ENCODE peak calls at places on chromosomes 12 and 14, in four cellular contexts. O is activated CD4-positive, alpha-beta T cell treated with anti-CD3 and anti-CD28 coated beads for 1 hour; W is NCI-H1048; T is prostate gland. K is an unnamed sample.

GRCh38 chr14:80055912-80056801 is 155.1 kb downstream of the DIO2 start:
- DNase-seq in W (peak), O (no peak), T (peak), K (no peak)

GRCh38 chr14:68297871-68298468 is 478.4 kb downstream of the RAD51B start:
- DNase-seq in O (no peak), W (no peak), T (no peak), K (no peak)

GRCh38 chr14:69351911-69352310 is 46.2 kb downstream of the ERH start:
- DNase-seq in W (no peak), O (no peak), T (no peak), K (no peak)

GRCh38 chr14:104717646-104718045 is 6.4 kb upstream of the ADSS1 start:
- DNase-seq in W (no peak), T (no peak), O (no peak), K (no peak)

GRCh38 chr12:52865090-52865944 is 16.5 kb upstream of the KRT78 start:
- DNase-seq in O (no peak), W (peak), T (peak), K (no peak)

GRCh38 chr12:125467363-125467762 is 402.1 kb downstream of the AACS start:
- DNase-seq in W (no peak), O (no peak), T (no peak), K (no peak)

GRCh38 chr12:82708507-82708906 is 21.8 kb downstream of the TMTC2 start:
- DNase-seq in O (no peak), W (no peak), T (no peak), K (no peak)

GRCh38 chr12:49808686-49809368 is 19.4 kb downstream of the NCKAP5L start:
- DNase-seq in O (no peak), W (no peak), T (no peak), K (no peak)

GRCh38 chr14:85934886-85935254 is 404.9 kb downstream of the FLRT2 start:
- DNase-seq in T (no peak), O (no peak), W (no peak), K (no peak)

GRCh38 chr12:104303538-104304151 is at the start of gene EID3:
- DNase-seq in O (peak), W (no peak), T (peak), K (peak)

GRCh38 chr14:104460920-104461651 is 118.5 kb upstream of the C14orf180 start:
- DNase-seq in T (no peak), O (no peak), W (no peak), K (no peak)

GRCh38 chr12:49201595-49202295 is 12.9 kb upstream of the TUBA1A start:
- DNase-seq in T (no peak), O (no peak), W (no peak), K (no peak)

GRCh38 chr12:116459921-116460666 is 99.1 kb upstream of the MAP1LC3B2 start:
- DNase-seq in T (peak), O (no peak), W (no peak), K (no peak)

GRCh38 chr14:94344389-94344788 is 21.3 kb upstream of the SERPINA6 start:
- DNase-seq in T (no peak), W (no peak), O (no peak), K (no peak)

GRCh38 chr12:67911789-67912188 is 77.5 kb upstream of the IFNG-AS1 start:
- DNase-seq in O (no peak), T (no peak), W (no peak), K (no peak)

GRCh38 chr12:48826209-48826855 is 8.0 kb downstream of the CACNB3 start:
- DNase-seq in W (no peak), O (no peak), T (no peak), K (no peak)

GRCh38 chr14:22980672-22981089 is 1.7 kb downstream of the AJUBA start:
- DNase-seq in O (no peak), T (peak), W (no peak), K (no peak)

GRCh38 chr12:92649511-92650227 is 53.1 kb upstream of the PLEKHG7 start:
- DNase-seq in W (peak), T (peak), O (peak), K (no peak)

GRCh38 chr14:71438684-71439083 is 493.5 kb upstream of the RGS6 start:
- DNase-seq in T (no peak), O (no peak), W (no peak), K (no peak)

GRCh38 chr12:110171186-110171538 is 47.0 kb downstream of the IFT81 start:
- DNase-seq in W (no peak), T (no peak), O (no peak), K (no peak)

GRCh38 chr14:91202234-91202974 is 42.1 kb downstream of the GPR68 start:
- DNase-seq in T (peak), W (no peak), O (no peak), K (no peak)

GRCh38 chr12:77968571-77968970 is 137.9 kb downstream of the NAV3 start:
- DNase-seq in W (no peak), O (no peak), T (no peak), K (no peak)

GRCh38 chr12:43758247-43758727 is 303 bp downstream of the PUS7L start:
- DNase-seq in T (peak), O (no peak), W (no peak), K (no peak)

GRCh38 chr12:22353615-22354325 is 19.3 kb upstream of the ST8SIA1 start:
- DNase-seq in O (no peak), W (no peak), T (no peak), K (no peak)

GRCh38 chr12:78330131-78330530 is 499.4 kb downstream of the NAV3 start:
- DNase-seq in T (no peak), W (no peak), O (no peak), K (no peak)

GRCh38 chr14:70714055-70714550 is 72.4 kb downstream of the TTC9 start:
- DNase-seq in T (peak), O (peak), W (no peak), K (peak)

GRCh38 chr14:68886109-68886434 is 93.0 kb downstream of the ACTN1 start:
- DNase-seq in O (no peak), T (no peak), W (no peak), K (no peak)

GRCh38 chr14:36339817-36340216 is 19.4 kb upstream of the MBIP start:
- DNase-seq in W (no peak), O (no peak), T (no peak), K (no peak)

GRCh38 chr12:104694711-104695110 is 238.0 kb downstream of the CHST11 start:
- DNase-seq in W (no peak), T (no peak), O (no peak), K (no peak)

GRCh38 chr14:74875941-74876913 is at the start of gene PROX2:
- DNase-seq in O (no peak), T (no peak), W (no peak), K (no peak)

GRCh38 chr12:3670083-3670620 is 82.8 kb downstream of the CRACR2A start:
- DNase-seq in O (no peak), W (no peak), T (no peak), K (no peak)

GRCh38 chr14:88853129-88853528 is 28.7 kb downstream of the TTC8 start:
- DNase-seq in T (no peak), W (no peak), O (no peak), K (no peak)

GRCh38 chr14:64110832-64111231 is 183.3 kb downstream of the ESR2 start:
- DNase-seq in W (no peak), T (no peak), O (no peak), K (no peak)